ENCODE peak calls at places on chromosomes 11 and 22, in eight cellular contexts. B, G, L, I, U, A, X and S are unnamed samples.

GRCh38 chr11:60130496-60130895 is 42.0 kb downstream of the MS4A2 start:
- DNase-seq in G (peak), B (peak), U (peak), A (no peak), I (no peak), L (no peak), X (peak), S (no peak)

GRCh38 chr22:44155115-44155514 is 25.6 kb upstream of the PARVG start:
- DNase-seq in L (no peak), X (no peak), A (no peak), I (no peak), U (no peak), B (no peak), G (no peak), S (no peak)

GRCh38 chr11:27514558-27514957 is 8.0 kb upstream of the LIN7C start:
- DNase-seq in A (no peak), U (no peak), L (no peak), I (no peak), X (no peak), G (peak), B (peak), S (peak)

GRCh38 chr11:131511794-131512193 is 141.4 kb downstream of the NTM start:
- DNase-seq in X (peak), L (no peak), A (peak), B (no peak), G (peak), I (no peak), U (peak), S (no peak)

GRCh38 chr22:41909290-41910049 is 5.4 kb downstream of the SHISA8 start:
- DNase-seq in G (no peak), A (no peak), B (no peak), U (peak), X (no peak), I (no peak), L (no peak), S (no peak)

GRCh38 chr11:110128161-110128560 is 35.0 kb downstream of the ZC3H12C start:
- DNase-seq in L (no peak), U (no peak), A (no peak), I (no peak), B (peak), X (no peak), G (peak), S (peak)

GRCh38 chr22:19942071-19942885 is 660 bp upstream of the TXNRD2 start:
- DNase-seq in B (peak), I (no peak), U (peak), L (no peak), A (peak), X (no peak), G (peak), S (peak)

GRCh38 chr11:19187101-19187500 is 14.7 kb downstream of the CSRP3 start:
- DNase-seq in L (no peak), X (no peak), I (no peak), A (no peak), B (peak), U (no peak), G (peak), S (peak)

GRCh38 chr22:46462726-46463371 is 74.6 kb downstream of the CELSR1 start:
- DNase-seq in G (peak), X (no peak), A (no peak), I (no peak), L (no peak), U (no peak), B (peak), S (peak)

GRCh38 chr11:67010296-67010905 is 12.5 kb upstream of the SYT12 start:
- DNase-seq in B (no peak), G (no peak), X (no peak), L (no peak), A (no peak), U (no peak), I (no peak), S (no peak)

GRCh38 chr22:37109242-37109917 is at the start of gene TMPRSS6:
- DNase-seq in X (no peak), U (peak), I (no peak), A (no peak), B (no peak), G (no peak), L (no peak), S (no peak)

GRCh38 chr22:46090631-46091201 is 59.6 kb upstream of the PPARA start:
- DNase-seq in A (no peak), X (no peak), L (no peak), U (no peak), I (no peak), B (peak), G (no peak), S (peak)

GRCh38 chr22:30195245-30196140 is 51.1 kb downstream of the LIF start:
- DNase-seq in I (no peak), G (peak), L (no peak), A (no peak), U (no peak), X (no peak), B (peak), S (peak)

GRCh38 chr11:112822478-112823274 is 138.5 kb upstream of the NCAM1 start:
- DNase-seq in G (peak), L (no peak), U (no peak), A (no peak), X (no peak), B (no peak), I (no peak), S (no peak)

GRCh38 chr22:23219787-23220484 is 39.6 kb downstream of the BCR start:
- DNase-seq in U (peak), I (peak), A (peak), G (peak), L (no peak), X (peak), B (peak), S (peak)

GRCh38 chr22:36218648-36219047 is 17.0 kb upstream of the APOL4 start:
- DNase-seq in X (no peak), L (no peak), G (no peak), B (no peak), I (no peak), A (no peak), U (no peak), S (no peak)

GRCh38 chr11:21412652-21413383 is 743.4 kb downstream of the NELL1 start:
- DNase-seq in U (no peak), G (no peak), I (no peak), X (no peak), B (no peak), A (no peak), L (no peak), S (no peak)

GRCh38 chr11:96390403-96390830 is 604 bp downstream of the JRKL start:
- DNase-seq in I (no peak), A (no peak), X (no peak), L (no peak), B (no peak), G (peak), U (no peak), S (peak)

GRCh38 chr22:24185501-24186351 is 4.4 kb downstream of the SUSD2 start:
- DNase-seq in L (no peak), U (no peak), I (no peak), B (no peak), A (no peak), X (no peak), G (no peak), S (no peak)

GRCh38 chr11:10087186-10087585 is 206.8 kb downstream of the SBF2 start:
- DNase-seq in A (no peak), B (no peak), G (no peak), L (no peak), X (no peak), I (no peak), U (no peak), S (no peak)

GRCh38 chr22:34278121-34278520 is 357.8 kb upstream of the LARGE1 start:
- DNase-seq in G (no peak), I (no peak), A (no peak), B (no peak), L (no peak), U (no peak), X (no peak), S (no peak)

GRCh38 chr11:95671768-95672167 is 117.8 kb downstream of the FAM76B start:
- DNase-seq in A (no peak), U (no peak), G (peak), L (no peak), I (no peak), X (no peak), B (peak), S (peak)

GRCh38 chr22:49827853-49828598 is at the start of gene BRD1:
- DNase-seq in I (peak), L (no peak), B (peak), X (peak), G (peak), A (peak), U (peak), S (peak)

GRCh38 chr22:50523806-50524663 is 1.4 kb downstream of the SCO2 start:
- DNase-seq in A (no peak), X (peak), U (no peak), L (no peak), I (no peak), G (no peak), B (no peak), S (no peak)

GRCh38 chr22:29032014-29032475 is 29.6 kb downstream of the C22orf31 start:
- DNase-seq in G (peak), X (no peak), B (no peak), L (no peak), U (no peak), I (no peak), A (no peak), S (no peak)

GRCh38 chr11:17923213-17923612 is 89.6 kb downstream of the SERGEF start:
- DNase-seq in X (no peak), U (no peak), B (no peak), I (no peak), L (peak), A (no peak), G (peak), S (peak)

GRCh38 chr22:35601743-35602633 is 15.1 kb downstream of the MB start:
- DNase-seq in I (no peak), U (no peak), B (peak), L (no peak), G (peak), A (no peak), X (no peak), S (peak)

GRCh38 chr11:133841279-133842043 is 3.9 kb downstream of the SPATA19 start:
- DNase-seq in L (no peak), U (no peak), G (no peak), A (no peak), X (no peak), B (no peak), I (no peak), S (no peak)

GRCh38 chr11:80702264-80702663 is 1261.4 kb upstream of the TENM4 start:
- DNase-seq in I (no peak), G (peak), B (no peak), X (no peak), U (no peak), A (no peak), L (no peak), S (no peak)

GRCh38 chr11:10654211-10655150 is 39.1 kb downstream of the IRAG1 start:
- DNase-seq in U (peak), X (no peak), I (peak), G (peak), B (peak), A (peak), L (no peak), S (no peak)

GRCh38 chr11:44877908-44878459 is 72.7 kb downstream of the TP53I11 start:
- DNase-seq in U (no peak), G (peak), I (no peak), L (no peak), B (peak), A (no peak), X (no peak), S (no peak)

GRCh38 chr11:74926304-74927030 is 22.4 kb downstream of the XRRA1 start:
- DNase-seq in U (no peak), I (no peak), G (no peak), A (peak), L (no peak), X (no peak), B (peak), S (peak)

GRCh38 chr11:105611414-105611813 is 1.5 kb downstream of the GRIA4 start:
- DNase-seq in I (no peak), A (no peak), L (no peak), U (no peak), X (no peak), G (no peak), B (no peak), S (no peak)

GRCh38 chr11:19853016-19853415 is 140.4 kb downstream of the NAV2 start:
- DNase-seq in G (no peak), X (no peak), B (peak), I (no peak), U (no peak), A (no peak), L (no peak), S (peak)